ENCODE peak calls at places on chromosomes 12 and 14, in six cellular contexts. W, R, L, M, H and U are unnamed samples.

GRCh38 chr14:44657688-44658388 is 150.8 kb upstream of the FSCB start:
- DNase-seq in W (peak; percentile 50), R (no peak), L (peak; percentile 66), M (peak; percentile 52), H (no peak), U (peak; percentile 78)

GRCh38 chr14:103621860-103622259 is 7.2 kb upstream of the KLC1 start:
- DNase-seq in W (no peak), R (peak; percentile 40), L (no peak), M (no peak), H (no peak), U (no peak)

GRCh38 chr14:94472842-94473241 is 3.2 kb downstream of the SERPINA9 start:
- DNase-seq in W (no peak), R (no peak), L (no peak), M (no peak), H (no peak), U (no peak)

GRCh38 chr12:56629459-56630179 is 507 bp downstream of the BAZ2A start:
- DNase-seq in W (peak; percentile 28), R (peak; percentile 48), L (no peak), M (no peak), H (no peak), U (peak; percentile 56)

GRCh38 chr14:103031956-103032355 is 25.4 kb downstream of the CDC42BPB start:
- DNase-seq in W (peak; percentile 62), R (no peak), L (no peak), M (no peak), H (no peak), U (no peak)

GRCh38 chr12:16385779-16386646 is 38.6 kb downstream of the MGST1 start:
- DNase-seq in W (peak; percentile 70), R (peak; percentile 10), L (peak; percentile 63), M (peak; percentile 35), H (no peak), U (peak; percentile 44)

GRCh38 chr14:54465654-54466053 is 23.1 kb downstream of the GMFB start:
- DNase-seq in W (no peak), R (no peak), L (no peak), M (no peak), H (no peak), U (no peak)

GRCh38 chr12:1425396-1425729 is 169.0 kb downstream of the FBXL14 start:
- DNase-seq in W (no peak), R (peak; percentile 28), L (no peak), M (no peak), H (no peak), U (no peak)